ENCODE peak calls at places on chromosome 1, in four cellular contexts. D, V, O and W are unnamed samples.
A peak's percentile ranks its signal among the peaks of the same experiment; 100 is the strongest.

GRCh38 chr1:61160526-61160925 is 78.2 kb downstream of the NFIA start:
- DNase-seq in O (no peak), D (no peak), V (no peak), W (no peak)

GRCh38 chr1:4027492-4028138 is 127.5 kb upstream of the C1orf174 start:
- DNase-seq in D (no peak), V (no peak), O (no peak), W (no peak)

GRCh38 chr1:94672934-94673333 is 131.4 kb upstream of the F3 start:
- DNase-seq in V (peak; percentile 48), O (no peak), D (peak; percentile 68), W (no peak)

GRCh38 chr1:25654109-25654660 is 37.6 kb downstream of the MAN1C1 start:
- DNase-seq in D (no peak), O (no peak), V (no peak), W (no peak)

GRCh38 chr1:68207129-68207689 is 25.1 kb downstream of the WLS start:
- DNase-seq in D (peak; percentile 73), O (no peak), V (peak; percentile 68), W (no peak)

GRCh38 chr1:232868793-232869491 is 63.7 kb downstream of the MAP10 start:
- DNase-seq in D (peak; percentile 97), V (peak; percentile 89), O (peak; percentile 45), W (peak; percentile 20)

GRCh38 chr1:26579662-26580061 is 50.1 kb downstream of the RPS6KA1 start:
- DNase-seq in D (no peak), V (no peak), O (no peak), W (no peak)

GRCh38 chr1:201761871-201762270 is 67.1 kb upstream of the IPO9 start:
- DNase-seq in D (no peak), V (no peak), O (no peak), W (no peak)

GRCh38 chr1:195608883-195609282 is 999.4 kb downstream of the KCNT2 start:
- DNase-seq in V (no peak), O (no peak), D (no peak), W (no peak)

GRCh38 chr1:151578941-151579340 is 32.9 kb upstream of the SNX27 start:
- DNase-seq in V (no peak), O (no peak), D (no peak), W (no peak)

GRCh38 chr1:213669964-213670691 is 317.6 kb upstream of the PROX1 start:
- DNase-seq in D (no peak), V (no peak), O (no peak), W (peak; percentile 57)

GRCh38 chr1:147076442-147076841 is 95.8 kb downstream of the PRKAB2 start:
- DNase-seq in V (no peak), D (no peak), O (no peak), W (no peak)
- TF ChIP-seq EZH2 in V (no peak), D (no peak), O (no peak), W (no peak)

GRCh38 chr1:239263821-239264220 is 122.5 kb upstream of the CHRM3 start:
- DNase-seq in O (no peak), D (no peak), V (no peak), W (no peak)

GRCh38 chr1:239260779-239261286 is 125.5 kb upstream of the CHRM3 start:
- DNase-seq in D (no peak), O (no peak), V (no peak), W (no peak)

GRCh38 chr1:239261521-239261920 is 124.8 kb upstream of the CHRM3 start:
- DNase-seq in V (no peak), D (no peak), O (no peak), W (no peak)

GRCh38 chr1:239268007-239268406 is 118.4 kb upstream of the CHRM3 start:
- DNase-seq in V (no peak), D (no peak), O (no peak), W (no peak)

DNA sequence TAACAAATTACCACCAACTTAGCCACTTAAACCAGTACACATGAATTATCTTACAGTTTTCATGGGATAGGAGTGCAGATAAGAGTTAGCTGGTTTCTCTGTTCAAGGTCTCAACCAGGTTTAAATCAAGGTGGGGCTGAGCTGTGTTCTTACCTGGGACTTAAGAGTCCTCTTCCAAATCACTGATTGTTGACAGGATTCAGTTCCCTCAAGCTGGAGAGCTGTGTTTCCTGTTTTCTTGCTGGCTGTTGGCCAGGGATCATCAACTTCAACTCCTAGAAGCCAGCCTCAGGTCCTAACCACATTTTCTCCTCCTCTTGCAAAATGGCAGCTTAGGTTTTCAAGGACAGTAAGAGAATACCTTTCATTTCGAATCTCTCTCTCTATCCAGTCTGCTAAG is 123.8 kb upstream of the CHRM3 start:
- DNase-seq in V (no peak), O (no peak), D (no peak), W (no peak)
- H3K4me3 ChIP-seq in V (no peak overlapping the region), O (no peak overlapping the region), D (no peak overlapping the region), W (no peak overlapping the region)

GRCh38 chr1:66282885-66283284 is 251.1 kb upstream of the SGIP1 start:
- DNase-seq in O (no peak), D (peak; percentile 41), V (no peak), W (no peak)

GRCh38 chr1:66285618-66286270 is 248.2 kb upstream of the SGIP1 start:
- DNase-seq in V (no peak), D (no peak), O (no peak), W (no peak)

GRCh38 chr1:66286307-66286706 is 247.6 kb upstream of the SGIP1 start:
- DNase-seq in O (no peak), D (no peak), V (peak; percentile 57), W (no peak)

GRCh38 chr1:66283583-66284041 is 250.3 kb upstream of the SGIP1 start:
- DNase-seq in D (peak; percentile 89), V (no peak), O (no peak), W (no peak)

GRCh38 chr1:66284746-66285145 is 249.2 kb upstream of the SGIP1 start:
- DNase-seq in O (no peak), V (no peak), D (peak; percentile 51), W (no peak)
- TF ChIP-seq EZH2 in O (no peak), V (no peak), D (no peak), W (no peak)

DNA sequence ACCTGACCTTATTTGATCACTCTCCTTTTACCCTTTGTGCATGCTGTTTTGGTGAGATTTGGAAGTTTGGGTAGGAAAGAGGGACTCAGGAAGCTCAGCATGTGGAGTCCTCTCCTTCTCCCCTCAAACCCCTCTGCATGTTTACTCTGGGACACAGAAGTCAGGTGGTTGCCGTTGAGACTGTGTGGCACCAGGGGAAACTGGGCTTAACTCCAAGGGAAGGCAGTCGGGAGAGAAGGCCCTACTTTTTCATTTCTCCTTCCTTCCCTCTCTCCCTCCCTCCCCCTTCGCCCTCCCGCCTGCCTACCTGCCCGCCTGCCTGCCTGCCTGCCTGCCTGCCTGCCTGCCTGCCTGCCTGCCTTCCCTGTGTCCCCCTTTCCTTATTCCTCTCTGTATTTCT is 34.8 kb upstream of the TTC22 start:
- DNase-seq in D (no peak), O (no peak), V (no peak), W (no peak)
- H3K4me3 ChIP-seq in D (no peak overlapping the region), O (no peak overlapping the region), V (no peak overlapping the region), W (no peak overlapping the region)